ENCODE peak calls at places on chromosomes 11 and 22, in seven cellular contexts. M, W, H, Q, R, E and U are unnamed samples. For H3K4me1, the result is how much of the 10 kb centered on the place peaks cover.

GRCh38 chr22:39349967-39350802 is at the start of gene SYNGR1:
- DNase-seq in M (peak), W (no peak), H (peak), Q (no peak), R (peak), E (no peak), U (peak)

GRCh38 chr11:64842851-64843841 is 1.3 kb downstream of the CDC42BPG start:
- DNase-seq in M (peak), W (peak), H (peak), Q (no peak), R (no peak), E (no peak), U (no peak)

GRCh38 chr11:72221386-72221785 is 3.2 kb upstream of the INPPL1 start:
- DNase-seq in M (no peak), W (no peak), H (no peak), Q (peak), R (no peak), E (no peak), U (no peak)

GRCh38 chr22:30444632-30445437 is 19.3 kb downstream of the MTFP1 start:
- DNase-seq in M (peak), W (peak), H (peak), Q (no peak), R (peak), E (peak), U (peak)

GRCh38 chr11:74822187-74822586 is 73.5 kb downstream of the RNF169 start:
- DNase-seq in M (no peak), W (no peak), H (no peak), Q (no peak), R (no peak), E (no peak), U (no peak)

GRCh38 chr11:117300301-117300700 is 9.2 kb downstream of the BACE1-AS start:
- DNase-seq in M (peak), W (no peak), H (peak), Q (peak), R (no peak), E (no peak), U (no peak)

GRCh38 chr11:12735262-12735661 is 61.0 kb downstream of the TEAD1 start:
- DNase-seq in M (no peak), W (no peak), H (no peak), Q (no peak), R (no peak), E (no peak), U (no peak)

GRCh38 chr22:30872282-30873041 is 96.1 kb downstream of the MORC2 start:
- DNase-seq in M (no peak), W (no peak), H (no peak), Q (peak), R (peak), E (no peak), U (no peak)

GRCh38 chr11:11211888-11212287 is 141.2 kb downstream of the CSNK2A3 start:
- DNase-seq in M (no peak), W (peak), H (no peak), Q (no peak), R (no peak), E (no peak), U (no peak)

GRCh38 chr22:34709641-34710040 is 356.3 kb upstream of the ISX start:
- DNase-seq in M (no peak), W (no peak), H (no peak), Q (no peak), R (no peak), E (no peak), U (no peak)

GRCh38 chr11:78168539-78169477 is 19.6 kb downstream of the KCTD21 start:
- DNase-seq in M (peak), W (no peak), H (no peak), Q (peak), R (no peak), E (no peak), U (no peak)

GRCh38 chr11:65363770-65364169 is 9.2 kb downstream of the TIGD3 start:
- DNase-seq in M (no peak), W (no peak), H (no peak), Q (no peak), R (peak), E (no peak), U (no peak)

DNA sequence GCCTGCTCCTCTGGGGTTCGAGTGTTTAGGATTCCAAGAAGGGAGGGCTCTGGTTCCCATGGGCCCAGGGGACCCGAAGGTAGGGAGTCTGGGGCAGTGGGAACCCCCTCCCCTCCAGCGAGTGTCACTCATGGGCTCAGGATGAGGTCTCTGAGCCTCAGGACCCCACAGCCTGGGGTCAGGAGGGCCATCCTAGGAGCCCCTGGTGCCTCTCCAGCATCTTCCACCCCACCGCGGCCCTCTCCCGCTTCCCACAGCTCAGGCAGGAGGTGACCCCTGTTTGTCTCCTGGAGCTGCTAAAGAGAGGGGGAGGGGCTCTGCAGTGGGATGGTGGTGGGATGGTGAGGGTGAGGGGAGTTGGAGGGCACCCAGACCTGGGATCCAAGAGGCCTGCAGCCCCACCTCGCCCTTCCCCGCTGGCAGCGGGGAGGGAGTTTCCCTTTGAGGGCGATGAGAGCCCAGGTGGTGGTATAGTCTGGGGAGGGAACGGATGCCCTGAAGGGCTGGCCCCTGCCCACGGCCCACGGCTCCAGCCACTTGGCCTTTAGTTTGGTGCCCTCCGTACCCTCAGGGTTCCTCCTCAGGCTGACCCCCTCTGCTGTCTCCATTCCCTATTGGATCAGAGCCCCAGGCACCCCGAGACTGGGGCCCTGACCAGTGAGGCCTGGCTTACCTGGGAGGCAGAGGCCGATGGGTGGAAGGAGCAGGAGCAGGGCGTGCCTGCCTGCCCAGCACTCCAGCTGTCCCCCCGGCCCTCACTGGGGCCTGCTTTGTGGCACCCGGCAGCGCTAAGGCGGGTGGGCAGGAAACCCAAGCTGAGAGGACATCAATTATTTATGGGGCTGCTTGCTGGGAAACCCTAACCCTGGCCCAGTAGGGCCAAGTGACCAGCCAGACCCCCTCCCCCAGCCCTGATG is 1.1 kb upstream of the CABP4 start:
- DNase-seq in M (no peak), W (no peak), H (no peak), Q (no peak), R (no peak), E (no peak), U (no peak)
- H3K27ac ChIP-seq in M (no peak), W (no peak), H (no peak), Q (no peak), R (no peak), E (no peak), U (no peak)

DNA sequence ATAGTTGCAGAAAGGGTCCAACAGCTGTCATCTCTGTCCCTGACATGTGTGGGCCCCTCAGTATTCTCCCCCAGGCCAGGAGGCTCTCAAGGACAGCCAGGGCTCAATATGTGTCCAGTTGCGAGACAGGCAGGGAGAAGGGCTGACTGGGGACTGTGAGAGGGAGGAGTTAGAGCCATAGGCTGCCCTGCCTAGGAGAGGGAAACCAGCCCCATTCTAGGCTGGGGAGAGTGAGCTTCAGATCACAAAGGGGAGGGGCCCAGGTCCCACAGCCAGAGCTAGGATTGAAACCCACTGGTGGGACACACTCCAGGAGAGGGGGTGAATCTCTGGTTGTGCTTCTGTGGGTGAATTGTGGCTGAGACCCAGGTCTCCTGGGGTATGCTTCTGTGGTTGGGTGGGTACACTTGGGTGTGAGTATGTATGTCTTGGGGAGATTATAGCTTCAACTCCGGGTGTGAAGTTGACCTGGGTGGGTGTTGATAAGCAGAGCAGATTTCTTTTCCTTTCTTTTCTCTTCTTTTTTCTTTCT is 2.1 kb upstream of the CARNS1 start:
- DNase-seq in M (no peak), W (no peak), H (no peak), Q (no peak), R (no peak), E (no peak), U (peak)
- H3K4me1 ChIP-seq in M (under half), W (under half), H (under half), Q (under half), R (under half), E (half or more), U (half or more)

GRCh38 chr11:59666969-59667368 is 1.9 kb downstream of the PATL1 start:
- DNase-seq in M (no peak), W (no peak), H (no peak), Q (no peak), R (no peak), E (no peak), U (no peak)
- H3K27ac ChIP-seq in M (no peak), W (no peak), H (no peak), Q (no peak), R (peak), E (peak), U (peak)

DNA sequence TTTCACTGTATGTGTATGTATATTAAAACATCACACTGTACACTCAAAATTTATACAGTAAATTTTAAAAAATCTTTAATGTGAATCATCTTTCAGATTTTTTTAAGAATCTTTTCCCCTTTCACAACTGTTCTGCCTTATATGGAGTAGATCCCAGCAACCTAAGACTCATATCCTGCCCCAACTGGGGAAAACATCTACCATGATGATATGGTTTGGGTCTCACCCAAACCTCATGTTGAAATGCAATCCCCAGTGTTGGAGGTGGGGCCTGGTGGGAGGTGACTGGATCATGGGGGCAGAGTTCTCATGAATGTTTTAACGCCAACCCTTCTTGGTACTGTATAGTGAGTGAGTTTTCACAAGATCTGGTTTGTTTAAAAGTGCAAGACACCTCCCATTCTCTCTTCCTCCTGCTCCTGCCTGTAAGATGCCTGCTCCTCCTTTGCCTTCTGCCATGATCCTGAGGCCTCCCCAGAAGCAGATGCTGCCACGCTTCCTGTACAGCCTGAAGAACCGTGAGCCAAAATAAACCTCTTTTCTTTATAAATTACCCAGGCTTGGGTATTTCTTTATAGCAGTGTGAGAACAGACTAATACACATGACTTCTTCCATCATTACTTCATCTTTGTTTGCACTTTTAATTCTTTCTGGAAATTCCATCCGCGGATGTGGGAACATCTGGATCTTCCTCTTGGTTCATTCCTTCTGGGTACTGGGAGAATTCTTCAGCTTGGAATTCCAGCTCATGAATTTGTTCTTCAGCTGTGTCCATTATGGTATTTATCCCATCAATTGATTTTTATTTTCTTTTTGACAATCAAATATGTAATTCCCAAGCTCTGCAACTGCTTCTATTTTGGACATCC is 36.9 kb downstream of the LINC01488 start:
- DNase-seq in M (no peak), W (no peak), H (no peak), Q (no peak), R (no peak), E (no peak), U (no peak)
- H3K4me1 ChIP-seq in M (under half), W (under half), H (under half), Q (under half), R (under half), E (under half), U (under half)